ENCODE peak calls at places on chromosome 17, in four cellular contexts. O, Z, L and K are unnamed samples.

GRCh38 chr17:33338242-33338641 is 45.1 kb upstream of the ASIC2 start:
- DNase-seq in O (no peak), Z (no peak), L (no peak), K (no peak)

GRCh38 chr17:76025294-76025693 is 1.8 kb downstream of the EVPL start:
- DNase-seq in O (no peak), Z (no peak), L (no peak), K (no peak)

GRCh38 chr17:78147315-78147998 is 1.3 kb downstream of the C17orf99 start:
- DNase-seq in O (no peak), Z (no peak), L (no peak), K (no peak)

GRCh38 chr17:42629420-42630009 is 20.0 kb downstream of the TUBG1 start:
- DNase-seq in O (no peak), Z (no peak), L (no peak), K (no peak)

GRCh38 chr17:11618861-11619566 is 20.7 kb downstream of the DNAH9 start:
- DNase-seq in O (no peak), Z (no peak), L (no peak), K (no peak)

GRCh38 chr17:66493283-66494019 is 191.0 kb downstream of the PRKCA start:
- DNase-seq in O (no peak), Z (no peak), L (peak), K (no peak)

GRCh38 chr17:81829858-81830257 is 3.2 kb downstream of the MCRIP1 start:
- DNase-seq in O (no peak), Z (no peak), L (no peak), K (no peak)

GRCh38 chr17:66713533-66714042 is 121.3 kb upstream of the CACNG5 start:
- DNase-seq in O (no peak), Z (peak), L (no peak), K (no peak)

GRCh38 chr17:39923836-39924690 is 3.3 kb downstream of the ORMDL3 start:
- DNase-seq in O (no peak), Z (no peak), L (no peak), K (no peak)

GRCh38 chr17:8473451-8474192 is 37.9 kb downstream of the NDEL1 start:
- DNase-seq in O (no peak), Z (no peak), L (no peak), K (no peak)

GRCh38 chr17:64767269-64767997 is 105.3 kb upstream of the SMURF2 start:
- DNase-seq in O (no peak), Z (no peak), L (no peak), K (no peak)

GRCh38 chr17:76704799-76705198 is 6.0 kb downstream of the MXRA7 start:
- DNase-seq in O (no peak), Z (no peak), L (no peak), K (no peak)

GRCh38 chr17:81099888-81100287 is 64.9 kb downstream of the BAIAP2 start:
- DNase-seq in O (no peak), Z (no peak), L (no peak), K (no peak)

GRCh38 chr17:77618731-77619130 is 339.8 kb upstream of the TNRC6C start:
- DNase-seq in O (no peak), Z (no peak), L (no peak), K (no peak)

GRCh38 chr17:6953689-6954088 is 42.2 kb upstream of the ALOX12 start:
- DNase-seq in O (no peak), Z (no peak), L (no peak), K (no peak)

GRCh38 chr17:77498875-77499698 is 358.3 kb downstream of the SEC14L1 start:
- DNase-seq in O (no peak), Z (no peak), L (no peak), K (no peak)

GRCh38 chr17:66240630-66241029 is 11.4 kb upstream of the APOH start:
- DNase-seq in O (no peak), Z (no peak), L (peak), K (no peak)

GRCh38 chr17:27939489-27940465 is 46.6 kb upstream of the LYRM9 start:
- DNase-seq in O (no peak), Z (no peak), L (no peak), K (peak)

GRCh38 chr17:56833812-56834379 is at the start of the genes C17orf67 and DGKE:
- DNase-seq in O (peak), Z (peak), L (peak), K (peak)

GRCh38 chr17:42313389-42313772 is 25.1 kb downstream of the STAT5A start:
- DNase-seq in O (no peak), Z (no peak), L (no peak), K (no peak)

GRCh38 chr17:47850692-47851573 is at the start of gene SP6:
- DNase-seq in O (peak), Z (no peak), L (peak), K (peak)

GRCh38 chr17:42674755-42675347 is 1.9 kb downstream of the PLEKHH3 start:
- DNase-seq in O (peak), Z (no peak), L (no peak), K (no peak)

GRCh38 chr17:17481860-17482259 is 5.1 kb downstream of the MED9 start:
- DNase-seq in O (no peak), Z (no peak), L (no peak), K (no peak)

GRCh38 chr17:59853168-59853918 is 39.4 kb downstream of the TUBD1 start:
- DNase-seq in O (no peak), Z (no peak), L (peak), K (peak)

GRCh38 chr17:76002100-76002499 is 1.4 kb downstream of the CDK3 start:
- DNase-seq in O (no peak), Z (no peak), L (no peak), K (no peak)

GRCh38 chr17:78804777-78805176 is 22.7 kb upstream of the CYTH1 start:
- DNase-seq in O (no peak), Z (no peak), L (no peak), K (no peak)

GRCh38 chr17:67983289-67983688 is 13.0 kb downstream of the C17orf58 start:
- DNase-seq in O (no peak), Z (no peak), L (no peak), K (no peak)

GRCh38 chr17:19237389-19238166 is 412 bp downstream of the EPN2 start:
- DNase-seq in O (no peak), Z (no peak), L (peak), K (no peak)

GRCh38 chr17:81570896-81571453 is 18.8 kb upstream of the FAAP100 start:
- DNase-seq in O (no peak), Z (no peak), L (no peak), K (no peak)

GRCh38 chr17:71975998-71976649 is 144.7 kb upstream of the SOX9 start:
- DNase-seq in O (no peak), Z (no peak), L (peak), K (no peak)